ENCODE peak calls at places on chromosome 10, in six cellular contexts. One of them, this sample, is unnamed. For H3K27me3, the result is how much of the 10 kb centered on the place peaks cover.

GRCh38 chr10:126468467-126468866 is 80.2 kb upstream of the ADAM12 start:
- DNase-seq in foreskin keratinocyte: no peak
- DNase-seq in left lung: no peak
- DNase-seq in IMR-90: no peak
- DNase-seq in spleen: no peak
- DNase-seq in HepG2: no peak
- DNase-seq in this sample: no peak

GRCh38 chr10:99394256-99394655 is 36.2 kb downstream of the GOT1 start:
- DNase-seq in IMR-90: no peak
- DNase-seq in left lung: no peak
- DNase-seq in foreskin keratinocyte: peak
- DNase-seq in HepG2: no peak
- DNase-seq in spleen: no peak
- DNase-seq in this sample: no peak

GRCh38 chr10:100338434-100339036 is 8.5 kb upstream of the SCD start:
- DNase-seq in left lung: peak
- DNase-seq in spleen: peak
- DNase-seq in HepG2: peak
- DNase-seq in foreskin keratinocyte: no peak
- DNase-seq in IMR-90: peak
- DNase-seq in this sample: peak

GRCh38 chr10:96073722-96074121 is 30.3 kb downstream of the CCNJ start:
- DNase-seq in spleen: no peak
- DNase-seq in HepG2: no peak
- DNase-seq in left lung: no peak
- DNase-seq in IMR-90: peak
- DNase-seq in foreskin keratinocyte: peak
- DNase-seq in this sample: no peak

GRCh38 chr10:31288001-31288400 is 31.0 kb upstream of the ZEB1 start:
- DNase-seq in spleen: no peak
- DNase-seq in foreskin keratinocyte: no peak
- DNase-seq in IMR-90: no peak
- DNase-seq in HepG2: no peak
- DNase-seq in left lung: no peak
- DNase-seq in this sample: no peak

GRCh38 chr10:62433181-62433692 is 59.1 kb downstream of the ZNF365 start:
- DNase-seq in spleen: no peak
- DNase-seq in HepG2: no peak
- DNase-seq in IMR-90: peak
- DNase-seq in foreskin keratinocyte: peak
- DNase-seq in left lung: no peak
- DNase-seq in this sample: no peak

GRCh38 chr10:80511984-80512634 is 25.6 kb upstream of the SH2D4B start:
- DNase-seq in spleen: peak
- DNase-seq in IMR-90: no peak
- DNase-seq in foreskin keratinocyte: no peak
- DNase-seq in HepG2: no peak
- DNase-seq in left lung: no peak
- DNase-seq in this sample: no peak

GRCh38 chr10:122854648-122855047 is 9.0 kb upstream of the CUZD1 start:
- DNase-seq in IMR-90: peak
- DNase-seq in left lung: no peak
- DNase-seq in spleen: no peak
- DNase-seq in HepG2: no peak
- DNase-seq in foreskin keratinocyte: peak
- DNase-seq in this sample: no peak

GRCh38 chr10:104315486-104315921 is 22.8 kb downstream of the ITPRIP start:
- DNase-seq in spleen: peak
- DNase-seq in IMR-90: no peak
- DNase-seq in left lung: no peak
- DNase-seq in HepG2: no peak
- DNase-seq in foreskin keratinocyte: no peak
- DNase-seq in this sample: no peak

GRCh38 chr10:4477664-4478063 is 348.3 kb upstream of the AKR1E2 start:
- DNase-seq in IMR-90: no peak
- DNase-seq in HepG2: no peak
- DNase-seq in left lung: no peak
- DNase-seq in spleen: no peak
- DNase-seq in foreskin keratinocyte: peak
- DNase-seq in this sample: no peak

GRCh38 chr10:85003083-85003482 is 674.7 kb downstream of the CCSER2 start:
- DNase-seq in IMR-90: no peak
- DNase-seq in foreskin keratinocyte: no peak
- DNase-seq in spleen: no peak
- DNase-seq in HepG2: no peak
- DNase-seq in left lung: no peak
- DNase-seq in this sample: no peak

GRCh38 chr10:122113161-122113944 is 124.4 kb downstream of the TACC2 start:
- DNase-seq in IMR-90: peak
- DNase-seq in left lung: peak
- DNase-seq in spleen: peak
- DNase-seq in foreskin keratinocyte: peak
- DNase-seq in HepG2: peak
- DNase-seq in this sample: peak

GRCh38 chr10:118610577-118610976 is 15.1 kb upstream of the PRLHR start:
- DNase-seq in left lung: no peak
- DNase-seq in IMR-90: no peak
- DNase-seq in HepG2: no peak
- DNase-seq in spleen: no peak
- DNase-seq in foreskin keratinocyte: no peak
- DNase-seq in this sample: no peak

GRCh38 chr10:3745582-3745981 is 39.4 kb downstream of the KLF6 start:
- DNase-seq in left lung: no peak
- DNase-seq in IMR-90: no peak
- DNase-seq in HepG2: no peak
- DNase-seq in foreskin keratinocyte: no peak
- DNase-seq in spleen: no peak
- DNase-seq in this sample: no peak

GRCh38 chr10:70969188-70969587 is 80.8 kb upstream of the PCBD1 start:
- DNase-seq in IMR-90: no peak
- DNase-seq in foreskin keratinocyte: no peak
- DNase-seq in left lung: no peak
- DNase-seq in spleen: peak
- DNase-seq in HepG2: no peak
- DNase-seq in this sample: no peak

GRCh38 chr10:115628616-115629015 is 535.5 kb downstream of the ATRNL1 start:
- DNase-seq in foreskin keratinocyte: no peak
- DNase-seq in spleen: no peak
- DNase-seq in left lung: no peak
- DNase-seq in HepG2: no peak
- DNase-seq in IMR-90: no peak
- DNase-seq in this sample: no peak

GRCh38 chr10:67668448-67668847 is 27.5 kb downstream of the CTNNA3 start:
- DNase-seq in left lung: no peak
- DNase-seq in HepG2: peak
- DNase-seq in IMR-90: peak
- DNase-seq in foreskin keratinocyte: peak
- DNase-seq in spleen: no peak
- DNase-seq in this sample: no peak

GRCh38 chr10:58362026-58362799 is 23.0 kb upstream of the TFAM start:
- DNase-seq in left lung: no peak
- DNase-seq in IMR-90: peak
- DNase-seq in foreskin keratinocyte: no peak
- DNase-seq in spleen: no peak
- DNase-seq in HepG2: no peak
- DNase-seq in this sample: no peak

GRCh38 chr10:83332695-83333094 is 806.6 kb upstream of the GHITM start:
- DNase-seq in spleen: no peak
- DNase-seq in HepG2: no peak
- DNase-seq in left lung: no peak
- DNase-seq in IMR-90: no peak
- DNase-seq in foreskin keratinocyte: peak
- DNase-seq in this sample: no peak

GRCh38 chr10:79375321-79376077 is 28.2 kb downstream of the PPIF start:
- DNase-seq in spleen: no peak
- DNase-seq in HepG2: peak
- DNase-seq in IMR-90: peak
- DNase-seq in foreskin keratinocyte: no peak
- DNase-seq in left lung: no peak
- DNase-seq in this sample: no peak

GRCh38 chr10:3228610-3228945 is 56.0 kb upstream of the PITRM1 start:
- DNase-seq in HepG2: no peak
- DNase-seq in spleen: no peak
- DNase-seq in left lung: no peak
- DNase-seq in foreskin keratinocyte: no peak
- DNase-seq in IMR-90: no peak
- DNase-seq in this sample: no peak

GRCh38 chr10:77959887-77960286 is 33.3 kb upstream of the DLG5 start:
- DNase-seq in IMR-90: no peak
- DNase-seq in left lung: no peak
- DNase-seq in HepG2: no peak
- DNase-seq in spleen: no peak
- DNase-seq in foreskin keratinocyte: no peak
- DNase-seq in this sample: no peak

GRCh38 chr10:77961668-77962067 is 35.1 kb upstream of the DLG5 start:
- DNase-seq in IMR-90: no peak
- DNase-seq in foreskin keratinocyte: no peak
- DNase-seq in spleen: no peak
- DNase-seq in HepG2: no peak
- DNase-seq in left lung: no peak
- DNase-seq in this sample: no peak

GRCh38 chr10:77960829-77961329 is 34.3 kb upstream of the DLG5 start:
- DNase-seq in IMR-90: no peak
- DNase-seq in HepG2: no peak
- DNase-seq in foreskin keratinocyte: no peak
- DNase-seq in spleen: no peak
- DNase-seq in left lung: no peak
- DNase-seq in this sample: no peak

GRCh38 chr10:77963901-77964300 is 37.3 kb upstream of the DLG5 start:
- DNase-seq in HepG2: no peak
- DNase-seq in spleen: no peak
- DNase-seq in IMR-90: no peak
- DNase-seq in foreskin keratinocyte: no peak
- DNase-seq in left lung: no peak
- DNase-seq in this sample: no peak

DNA sequence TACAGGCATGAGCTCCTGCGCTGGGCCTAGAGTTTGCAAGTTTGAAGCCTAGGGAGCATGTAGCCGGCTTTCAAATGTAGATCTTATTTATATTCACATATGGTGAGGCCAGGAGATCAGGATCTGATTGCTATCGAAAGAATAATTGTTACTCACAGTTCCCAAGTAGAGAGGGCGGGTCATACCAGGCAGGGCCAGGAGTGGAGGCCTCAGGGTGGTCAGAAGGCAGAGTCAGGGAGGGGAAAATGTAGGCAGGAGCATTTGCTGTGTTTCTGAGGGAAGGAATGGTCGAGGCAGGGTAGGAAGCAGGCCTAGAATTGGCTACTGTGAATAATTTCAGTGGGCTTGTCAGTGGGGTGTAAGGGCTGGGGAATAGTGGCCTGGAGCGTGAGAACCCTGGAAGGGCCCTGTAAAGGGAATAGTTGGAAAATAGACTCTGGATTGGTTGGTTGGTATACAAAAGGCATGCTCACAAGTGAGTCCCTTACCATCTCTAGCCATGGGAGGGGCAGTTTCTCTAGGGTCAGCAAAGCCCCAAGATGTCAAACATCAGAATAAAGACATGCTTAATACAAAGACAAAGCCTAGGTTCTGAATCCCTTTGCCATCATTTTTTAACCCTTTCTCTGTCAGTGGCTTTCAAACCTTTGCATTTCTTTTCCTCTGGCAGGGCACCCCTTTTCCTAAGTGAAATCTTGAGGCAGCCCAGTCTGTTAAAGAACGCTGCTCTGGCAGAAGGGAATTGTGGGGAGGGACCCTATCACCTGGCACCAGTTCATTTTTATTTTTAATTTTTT is 36.0 kb upstream of the DLG5 start:
- DNase-seq in left lung: no peak
- DNase-seq in foreskin keratinocyte: no peak
- DNase-seq in spleen: no peak
- DNase-seq in HepG2: no peak
- DNase-seq in IMR-90: no peak
- DNase-seq in this sample: no peak
- H3K27ac ChIP-seq in left lung: no peak
- H3K27ac ChIP-seq in foreskin keratinocyte: no peak
- H3K27ac ChIP-seq in spleen: no peak
- H3K27ac ChIP-seq in HepG2: no peak
- H3K27ac ChIP-seq in IMR-90: no peak
- H3K27ac ChIP-seq in this sample: no peak

DNA sequence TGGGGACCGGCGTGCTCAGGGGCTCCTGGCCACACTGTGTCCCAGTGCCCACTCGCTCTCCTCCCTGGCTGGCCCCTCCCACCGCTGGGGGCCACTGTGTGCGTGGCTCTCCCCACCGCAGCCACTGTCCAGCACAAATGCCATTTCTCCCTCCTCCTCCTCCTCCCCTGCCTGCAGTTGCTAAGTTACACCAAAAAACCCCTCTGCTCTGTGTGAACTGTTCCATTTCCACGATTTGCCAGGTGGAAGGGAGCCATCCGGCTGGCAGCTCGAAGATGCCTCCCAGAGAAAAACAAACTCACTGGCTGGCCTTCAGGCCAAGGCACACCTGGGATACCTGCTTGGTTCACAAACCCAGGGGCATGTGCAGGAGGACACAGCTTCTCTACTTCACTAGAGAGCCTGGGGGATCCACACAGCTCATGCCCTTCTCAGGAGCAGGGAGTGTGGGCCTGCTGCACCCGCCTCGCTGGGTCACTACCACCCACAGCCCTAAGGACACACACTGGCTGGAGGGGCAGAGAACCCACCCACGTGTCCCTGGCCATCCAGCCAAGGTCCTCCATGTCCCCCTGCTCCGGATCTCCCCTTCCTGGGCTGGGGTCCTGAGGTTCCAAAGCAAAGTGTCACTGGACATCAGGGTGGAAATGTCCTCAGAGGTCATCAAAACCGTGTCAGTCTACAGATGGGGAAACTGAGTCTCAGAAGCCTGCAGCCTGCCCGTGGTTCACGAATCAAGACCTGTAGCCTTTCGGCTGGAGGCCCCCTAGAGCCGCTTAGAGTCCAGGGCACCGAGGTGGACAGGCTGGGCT is 1.7 kb downstream of the RASGEF1A start:
- DNase-seq in HepG2: no peak
- DNase-seq in spleen: no peak
- DNase-seq in IMR-90: no peak
- DNase-seq in left lung: no peak
- DNase-seq in foreskin keratinocyte: no peak
- DNase-seq in this sample: no peak
- H3K27me3 ChIP-seq in HepG2: under half
- H3K27me3 ChIP-seq in spleen: half or more
- H3K27me3 ChIP-seq in IMR-90: under half
- H3K27me3 ChIP-seq in left lung: under half
- H3K27me3 ChIP-seq in foreskin keratinocyte: half or more
- H3K27me3 ChIP-seq in this sample: under half

DNA sequence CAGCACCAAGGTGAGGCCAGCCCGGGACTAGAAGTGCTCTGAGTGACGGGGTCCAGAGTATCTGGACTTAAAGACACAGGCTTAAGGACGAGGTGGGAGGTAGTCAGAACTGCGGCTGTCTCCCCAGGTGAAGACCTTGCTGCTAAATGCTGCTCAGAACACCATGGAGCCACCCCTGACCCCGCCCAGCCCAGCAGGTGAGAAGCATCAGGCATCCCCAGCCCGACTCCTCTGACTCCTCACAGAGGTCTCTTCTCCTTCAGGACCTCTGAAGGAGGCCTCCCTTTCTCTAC is 5.8 kb downstream of the NFKB2 start:
- DNase-seq in IMR-90: no peak
- DNase-seq in spleen: no peak
- DNase-seq in left lung: no peak
- DNase-seq in foreskin keratinocyte: no peak
- DNase-seq in HepG2: no peak
- DNase-seq in this sample: no peak
- H3K27ac ChIP-seq in IMR-90: no peak
- H3K27ac ChIP-seq in spleen: no peak
- H3K27ac ChIP-seq in left lung: no peak
- H3K27ac ChIP-seq in foreskin keratinocyte: no peak
- H3K27ac ChIP-seq in HepG2: no peak
- H3K27ac ChIP-seq in this sample: no peak

GRCh38 chr10:24718031-24718855 is 5.4 kb downstream of the ARHGAP21 start:
- DNase-seq in spleen: no peak
- DNase-seq in HepG2: peak
- DNase-seq in IMR-90: peak
- DNase-seq in foreskin keratinocyte: peak
- DNase-seq in left lung: no peak
- DNase-seq in this sample: no peak
- H3K27me3 ChIP-seq in spleen: under half
- H3K27me3 ChIP-seq in HepG2: under half
- H3K27me3 ChIP-seq in IMR-90: under half
- H3K27me3 ChIP-seq in foreskin keratinocyte: under half
- H3K27me3 ChIP-seq in left lung: under half
- H3K27me3 ChIP-seq in this sample: under half

This sample was measured in heart right ventricle.